ENCODE peak calls at places on chromosomes 6 and 20, in nine cellular contexts. I, E, V, B, N, S, G, M and W are unnamed samples.

GRCh38 chr6:151916680-151917164 is 109.2 kb downstream of the ESR1 start:
- DNase-seq in I (no peak), V (no peak), G (peak), E (no peak), S (peak), M (peak), B (no peak), N (peak), W (no peak)

GRCh38 chr6:163427498-163428254 is 13.2 kb downstream of the QKI start:
- DNase-seq in S (peak), M (peak), V (no peak), N (peak), G (peak), E (peak), B (no peak), I (peak), W (no peak)

GRCh38 chr6:1070085-1070521 is 241.8 kb upstream of the FOXQ1 start:
- DNase-seq in M (no peak), E (no peak), I (no peak), S (no peak), N (no peak), G (no peak), V (no peak), B (no peak), W (peak)

GRCh38 chr6:63634630-63635029 is 972 bp upstream of the PHF3 start:
- DNase-seq in V (no peak), N (no peak), B (no peak), I (no peak), G (no peak), S (peak), M (peak), E (no peak), W (no peak)

GRCh38 chr6:151275566-151275965 is 35.8 kb downstream of the AKAP12 start:
- DNase-seq in E (no peak), B (no peak), M (no peak), S (no peak), V (no peak), N (no peak), I (no peak), G (no peak), W (no peak)

GRCh38 chr6:37990762-37991525 is 171.4 kb downstream of the ZFAND3 start:
- DNase-seq in M (peak), V (no peak), S (peak), N (peak), G (peak), E (no peak), I (peak), B (no peak), W (no peak)

GRCh38 chr20:23244207-23244915 is 106.2 kb upstream of the NXT1 start:
- DNase-seq in G (peak), E (no peak), I (no peak), S (no peak), V (no peak), B (peak), M (no peak), N (no peak), W (no peak)

GRCh38 chr20:37986873-37987601 is 46.2 kb downstream of the TTI1 start:
- DNase-seq in V (peak), M (peak), E (no peak), G (no peak), N (no peak), B (no peak), I (peak), S (peak), W (peak)

GRCh38 chr6:109420751-109421150 is 19.7 kb downstream of the PPIL6 start:
- DNase-seq in V (no peak), E (no peak), S (no peak), N (peak), M (no peak), G (no peak), I (no peak), B (no peak), W (no peak)

GRCh38 chr20:46399401-46399800 is 7.0 kb downstream of the ELMO2 start:
- DNase-seq in S (no peak), N (no peak), I (no peak), E (no peak), V (no peak), M (no peak), B (no peak), G (no peak), W (peak)

GRCh38 chr6:5763407-5763806 is 243.3 kb downstream of the NRN1 start:
- DNase-seq in N (no peak), V (no peak), E (no peak), G (peak), S (peak), M (peak), I (no peak), B (no peak), W (no peak)

GRCh38 chr6:106512048-106512957 is 117.0 kb downstream of the RTN4IP1 start:
- DNase-seq in S (peak), G (peak), M (peak), E (no peak), B (peak), V (peak), N (peak), I (no peak), W (peak)

GRCh38 chr20:19785173-19785799 is 27.2 kb downstream of the RIN2 start:
- DNase-seq in N (peak), E (no peak), V (no peak), B (no peak), G (peak), I (no peak), S (peak), M (peak), W (no peak)

GRCh38 chr20:50304883-50305635 is 114.4 kb downstream of the CEBPB start:
- DNase-seq in E (no peak), S (peak), V (peak), I (peak), N (peak), G (peak), M (peak), B (peak), W (no peak)

GRCh38 chr6:155329460-155330132 is 15.3 kb upstream of the TFB1M start:
- DNase-seq in B (no peak), M (no peak), I (no peak), S (no peak), V (no peak), G (no peak), N (no peak), E (no peak), W (no peak)

GRCh38 chr20:62891111-62891510 is 29.5 kb upstream of the TCFL5 start:
- DNase-seq in G (no peak), M (no peak), N (no peak), B (no peak), I (no peak), V (no peak), S (no peak), E (no peak), W (no peak)

GRCh38 chr6:127481628-127482027 is 22.4 kb upstream of the KIAA0408 start:
- DNase-seq in G (peak), N (peak), B (no peak), E (no peak), I (no peak), M (peak), S (peak), V (no peak), W (peak)

GRCh38 chr6:15423286-15423957 is 177.6 kb downstream of the JARID2 start:
- DNase-seq in G (no peak), B (no peak), N (peak), M (peak), V (no peak), S (no peak), E (no peak), I (no peak), W (no peak)

GRCh38 chr20:29298271-29298590 is 1959.2 kb upstream of the DEFB115 start:
- DNase-seq in I (no peak), S (no peak), N (no peak), V (no peak), E (no peak), B (no peak), G (no peak), M (no peak), W (no peak)

GRCh38 chr6:21942910-21943309 is 349.4 kb downstream of the SOX4 start:
- DNase-seq in V (no peak), B (no peak), G (peak), N (no peak), M (peak), I (no peak), S (peak), E (no peak), W (no peak)

GRCh38 chr20:11979306-11980128 is 61.8 kb downstream of the BTBD3 start:
- DNase-seq in E (no peak), S (no peak), I (no peak), V (no peak), B (no peak), N (no peak), G (no peak), M (no peak), W (no peak)

DNA sequence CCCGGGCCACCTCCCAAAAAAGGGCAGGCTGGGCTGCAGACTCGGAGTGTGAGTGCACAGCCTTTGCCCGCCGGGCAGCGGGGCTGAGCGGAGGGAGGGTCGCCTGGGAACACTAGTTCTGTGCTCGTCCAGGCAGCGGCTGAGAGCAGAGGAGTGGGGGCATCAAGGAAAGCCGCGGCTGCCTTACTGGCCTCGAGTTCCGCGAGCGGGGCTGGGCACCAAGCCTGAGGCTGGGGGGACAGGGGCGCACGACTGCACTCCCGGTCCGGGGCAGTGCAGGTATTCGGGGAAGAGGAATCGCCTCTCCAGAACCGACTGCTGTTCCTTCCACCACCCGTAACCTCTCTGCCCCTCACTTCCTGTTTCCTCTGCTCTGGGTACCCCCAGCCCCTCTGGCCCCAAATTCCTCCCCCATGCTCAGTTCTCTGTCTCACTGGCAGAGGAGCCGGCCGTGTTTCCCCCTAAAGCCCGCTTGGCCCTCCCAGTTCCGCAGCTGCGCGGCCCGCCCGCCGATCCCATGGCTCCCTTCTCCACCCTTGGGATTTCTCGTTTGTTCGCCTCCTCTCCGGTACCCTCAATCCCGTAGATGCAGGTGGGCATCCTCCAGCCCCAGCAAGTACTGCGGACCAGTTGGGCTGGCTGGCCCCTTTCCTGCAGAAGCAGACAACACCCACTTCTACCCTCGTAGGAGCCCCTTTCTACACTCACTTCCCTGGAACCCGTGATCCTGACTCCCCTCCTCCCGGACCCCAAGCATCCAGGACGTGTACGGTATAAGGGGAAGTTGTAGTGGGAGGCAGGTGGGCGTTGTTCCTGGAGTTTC is 5.1 kb downstream of the RING1 start:
- DNase-seq in G (peak), V (peak), I (no peak), S (no peak), N (no peak), B (no peak), E (no peak), M (no peak), W (no peak)
- H3K4me3 ChIP-seq in G (peak), V (peak), I (peak), S (peak), N (peak), B (peak), E (no peak), M (peak), W (no peak)

DNA sequence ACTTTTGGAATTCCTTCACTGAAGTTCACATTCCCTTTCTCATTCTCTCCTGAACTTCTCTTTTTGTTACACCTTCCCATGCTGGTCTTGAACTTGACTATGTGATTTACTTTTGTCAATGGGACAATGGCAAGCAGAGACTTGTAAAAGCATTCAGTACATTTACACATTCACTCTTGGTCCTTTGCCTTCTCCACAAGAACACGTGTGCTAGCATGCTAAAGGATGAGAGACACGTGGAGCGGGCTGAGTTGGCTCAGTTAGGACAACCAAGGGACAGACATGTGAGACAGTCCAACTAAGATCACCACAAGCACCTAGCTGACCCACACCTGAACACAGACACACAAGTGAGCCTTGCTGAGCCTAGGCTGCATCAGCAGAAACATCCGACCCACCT is 91.3 kb upstream of the PAK5 start:
- DNase-seq in N (peak), E (no peak), B (no peak), S (no peak), M (no peak), G (no peak), V (no peak), I (no peak), W (no peak)
- H3K4me3 ChIP-seq in N (no peak), E (no peak), B (no peak), S (no peak), M (no peak), G (no peak), V (no peak), I (no peak), W (no peak)

GRCh38 chr6:116106146-116106545 is 5.5 kb downstream of the NT5DC1 start:
- DNase-seq in G (peak), E (no peak), I (no peak), B (no peak), M (peak), V (no peak), N (no peak), S (peak), W (no peak)
- H3K4me3 ChIP-seq in G (no peak), E (no peak), I (no peak), B (no peak), M (no peak), V (no peak), N (no peak), S (no peak), W (no peak)

DNA sequence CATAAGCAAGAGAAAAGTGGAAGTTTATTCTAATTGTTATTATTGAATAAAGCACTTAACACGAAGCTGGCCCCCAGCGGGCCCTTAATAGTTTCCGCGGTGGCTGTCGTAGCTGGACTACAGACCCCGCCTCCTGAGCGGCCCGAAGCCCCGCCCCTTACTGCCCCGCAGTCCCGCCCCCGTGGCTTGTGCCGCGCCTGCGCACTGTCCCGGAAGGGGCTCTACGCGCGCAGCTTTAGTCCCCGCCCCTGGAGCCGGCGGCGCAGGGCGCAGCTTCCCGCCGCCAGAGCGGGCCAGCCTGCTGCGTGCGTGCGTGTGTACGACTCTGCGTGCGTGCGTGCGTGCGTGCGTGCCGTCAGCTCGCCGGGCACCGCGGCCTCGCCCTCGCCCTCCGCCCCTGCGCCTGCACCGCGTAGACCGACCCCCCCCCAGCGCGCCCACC is at the start of gene VAPB:
- DNase-seq in M (peak), S (peak), B (peak), G (peak), I (peak), E (peak), N (peak), V (peak), W (peak)
- H3K4me3 ChIP-seq in M (peak), S (peak), B (peak), G (peak), I (peak), E (peak), N (peak), V (peak), W (peak)

GRCh38 chr20:21396921-21397340 is 395 bp downstream of the NKX2-4 start:
- DNase-seq in I (no peak), E (no peak), B (no peak), M (no peak), N (no peak), S (no peak), G (no peak), V (peak), W (no peak)

GRCh38 chr20:21395666-21396044 is 1.7 kb downstream of the NKX2-4 start:
- DNase-seq in E (no peak), G (no peak), B (no peak), V (no peak), S (no peak), N (no peak), M (peak), I (no peak), W (no peak)

GRCh38 chr20:21394120-21394519 is 3.2 kb downstream of the NKX2-4 start:
- DNase-seq in E (no peak), S (no peak), M (no peak), G (no peak), B (no peak), I (no peak), V (no peak), N (no peak), W (no peak)

GRCh38 chr20:21396045-21396893 is 1.1 kb downstream of the NKX2-4 start:
- DNase-seq in G (no peak), S (no peak), V (no peak), E (no peak), N (peak), M (no peak), I (no peak), B (no peak), W (no peak)

DNA sequence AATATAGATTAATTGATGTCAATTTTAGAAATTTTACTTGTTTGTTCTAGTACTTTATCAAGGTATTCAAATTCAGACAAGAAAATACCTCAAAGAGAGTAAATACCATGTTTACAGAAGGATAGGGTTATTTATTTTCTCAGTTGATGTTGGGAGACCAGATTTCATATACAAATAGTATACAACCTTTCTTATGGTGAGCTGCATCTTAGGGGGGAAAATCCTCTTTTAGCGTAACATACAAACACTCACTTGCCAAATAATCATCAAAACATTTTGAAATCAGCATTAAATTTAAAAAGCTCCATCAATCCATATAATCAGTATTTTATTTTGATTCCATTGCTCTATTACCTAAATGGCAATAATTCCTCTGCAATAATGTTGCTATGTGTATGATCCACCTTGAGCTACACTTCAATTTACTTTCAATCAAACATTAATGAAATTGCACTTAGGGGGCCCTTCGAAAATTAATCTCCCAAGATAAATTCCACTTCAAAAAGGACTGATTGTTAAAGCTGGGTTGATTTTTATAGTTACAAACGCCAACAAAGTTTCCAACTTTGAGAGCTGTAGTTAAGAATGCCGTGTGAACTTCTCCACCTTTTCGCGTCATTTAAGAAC is 2.2 kb downstream of the NKX2-4 start:
- DNase-seq in M (no peak), N (no peak), V (no peak), B (no peak), G (no peak), E (no peak), I (no peak), S (no peak), W (no peak)
- H3K4me3 ChIP-seq in M (no peak), N (no peak), V (no peak), B (no peak), G (no peak), E (no peak), I (no peak), S (no peak), W (no peak)

GRCh38 chr6:19837511-19838441 is 606 bp downstream of the ID4 start:
- DNase-seq in N (peak), M (peak), B (no peak), I (no peak), E (no peak), G (peak), V (peak), S (peak), W (peak)
- H3K4me3 ChIP-seq in N (peak), M (peak), B (peak), I (peak), E (peak), G (peak), V (peak), S (peak), W (peak)

DNA sequence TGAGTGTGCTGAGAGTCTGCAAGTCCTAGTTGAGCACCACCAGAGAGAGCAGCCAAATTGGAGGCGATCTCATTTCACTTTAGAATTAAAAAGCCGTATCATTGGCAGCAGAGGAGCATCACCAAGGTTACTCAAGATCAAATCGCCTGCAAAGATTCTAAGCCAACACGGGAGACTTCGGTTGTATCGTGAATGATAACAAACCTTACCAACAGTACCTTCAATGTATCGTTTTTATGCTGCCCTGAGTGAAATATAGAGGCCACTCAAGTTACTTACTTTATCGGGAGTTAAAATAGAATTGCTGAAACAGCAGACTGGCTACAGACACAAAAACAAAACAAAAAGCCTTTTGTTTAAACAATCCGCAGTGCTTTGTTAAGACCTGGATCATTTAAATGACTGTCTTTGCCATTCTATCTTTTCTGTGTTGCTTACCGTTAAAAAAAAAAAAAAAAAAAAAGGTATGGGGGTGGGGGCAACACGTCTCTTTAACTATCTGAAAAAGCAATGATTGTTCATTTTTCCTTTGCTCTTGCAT is 14.2 kb downstream of the NHSL1 start:
- DNase-seq in S (peak), V (no peak), E (no peak), I (no peak), M (peak), B (no peak), G (peak), N (no peak), W (no peak)
- H3K4me3 ChIP-seq in S (no peak), V (no peak), E (no peak), I (no peak), M (peak), B (peak), G (peak), N (no peak), W (no peak)

DNA sequence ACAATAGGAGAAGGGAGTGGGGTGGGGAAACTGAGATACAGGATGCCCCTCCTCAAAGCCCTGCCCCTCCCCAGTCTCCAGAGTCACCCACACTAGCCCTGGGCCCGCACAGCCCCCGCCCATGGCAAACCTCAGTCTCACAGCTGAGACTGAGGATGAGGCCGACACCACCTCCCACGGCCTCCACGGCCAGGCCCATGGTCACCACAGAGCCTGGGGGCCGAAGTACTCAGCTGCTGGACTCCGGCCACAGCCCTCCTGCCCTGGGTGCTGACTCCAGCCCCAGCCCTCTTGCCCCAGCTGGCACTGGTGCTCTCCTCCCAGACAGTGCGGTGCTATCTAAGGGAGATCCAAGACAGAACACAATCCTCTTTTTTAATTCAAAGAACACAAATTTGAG is 176.1 kb downstream of the TTLL2 start:
- DNase-seq in B (no peak), N (no peak), I (no peak), S (no peak), E (no peak), V (no peak), G (no peak), M (no peak), W (no peak)
- H3K4me3 ChIP-seq in B (no peak), N (no peak), I (no peak), S (no peak), E (no peak), V (no peak), G (no peak), M (no peak), W (no peak)